ENCODE peak calls at places on chromosomes 4 and X, in six cellular contexts. S is breast epithelium, R is IMR-90, L is sigmoid colon, N is tibial nerve, D is A549. Y is an unnamed sample.

GRCh38 chrX:116232833-116233232 is 62.3 kb downstream of the AGTR2 start:
- DNase-seq in S (no peak), R (peak; percentile 4), L (no peak), N (no peak), D (no peak), Y (no peak)

GRCh38 chrX:153554519-153555167 is 37.2 kb downstream of the ATP2B3 start:
- DNase-seq in S (peak; percentile 32), R (peak; percentile 31), L (peak; percentile 82), N (peak; percentile 41), D (peak; percentile 62), Y (peak; percentile 65)

GRCh38 chrX:101429934-101430333 is 21.9 kb downstream of the HNRNPH2 start:
- DNase-seq in S (no peak), R (peak; percentile 69), L (no peak), N (no peak), D (no peak), Y (no peak)

GRCh38 chrX:16978193-16978984 is 31.9 kb downstream of the REPS2 start:
- DNase-seq in S (no peak), R (no peak), L (no peak), N (peak; percentile 43), D (no peak), Y (no peak)

GRCh38 chrX:46561931-46562721 is 11.4 kb upstream of the CHST7 start:
- DNase-seq in S (no peak), R (no peak), L (no peak), N (no peak), D (no peak), Y (peak; percentile 11)

GRCh38 chrX:54641530-54641929 is 111.5 kb downstream of the GNL3L start:
- DNase-seq in S (no peak), R (no peak), L (no peak), N (no peak), D (no peak), Y (no peak)

GRCh38 chr4:156941940-156942548 is 29.6 kb downstream of the PDGFC start:
- DNase-seq in S (no peak), R (peak; percentile 97), L (peak; percentile 84), N (no peak), D (peak; percentile 11), Y (no peak)

GRCh38 chr4:189198624-189199023 is 742.0 kb upstream of the FRG1 start:
- DNase-seq in S (no peak), R (no peak), L (no peak), N (no peak), D (no peak), Y (no peak)

GRCh38 chrX:34654939-34655338 is 2.1 kb downstream of the TMEM47 start:
- DNase-seq in S (no peak), R (no peak), L (no peak), N (no peak), D (no peak), Y (no peak)

GRCh38 chr4:82201805-82202636 is 171.8 kb downstream of the HNRNPD start:
- DNase-seq in S (no peak), R (peak; percentile 27), L (no peak), N (no peak), D (no peak), Y (peak; percentile 61)

GRCh38 chrX:17413228-17413627 is 38.2 kb downstream of the NHS start:
- DNase-seq in S (no peak), R (peak; percentile 88), L (no peak), N (no peak), D (no peak), Y (no peak)

GRCh38 chrX:107548775-107549174 is 79.5 kb upstream of the PRPS1 start:
- DNase-seq in S (no peak), R (no peak), L (no peak), N (no peak), D (no peak), Y (no peak)

GRCh38 chrX:21487832-21488231 is 113.6 kb downstream of the CNKSR2 start:
- DNase-seq in S (no peak), R (peak; percentile 13), L (no peak), N (no peak), D (no peak), Y (no peak)

GRCh38 chr4:99710020-99710419 is 52.4 kb upstream of the C4orf54 start:
- DNase-seq in S (no peak), R (no peak), L (no peak), N (no peak), D (no peak), Y (no peak)

GRCh38 chr4:158805628-158806471 is 37.0 kb downstream of the FNIP2 start:
- DNase-seq in S (peak; percentile 22), R (no peak), L (no peak), N (peak; percentile 48), D (no peak), Y (peak; percentile 64)

GRCh38 chrX:131675596-131676194 is 131.8 kb downstream of the OR13H1 start:
- DNase-seq in S (no peak), R (peak; percentile 1), L (no peak), N (no peak), D (peak; percentile 47), Y (peak; percentile 0)

GRCh38 chr4:37803348-37803973 is 23.0 kb upstream of the PGM2 start:
- DNase-seq in S (no peak), R (peak; percentile 63), L (no peak), N (peak; percentile 34), D (no peak), Y (peak; percentile 57)

GRCh38 chrX:36973575-36973974 is 34.6 kb upstream of the FAM47C start:
- DNase-seq in S (no peak), R (no peak), L (no peak), N (no peak), D (no peak), Y (no peak)

GRCh38 chr4:113978561-113979156 is 788 bp downstream of the ARSJ start:
- DNase-seq in S (no peak), R (peak; percentile 18), L (no peak), N (no peak), D (peak; percentile 21), Y (no peak)

GRCh38 chr4:102439835-102440234 is 61.3 kb upstream of the NFKB1 start:
- DNase-seq in S (no peak), R (peak; percentile 84), L (no peak), N (peak; percentile 17), D (peak; percentile 8), Y (peak; percentile 17)

GRCh38 chr4:152109585-152110509 is 349.0 kb upstream of the GATB start:
- DNase-seq in S (no peak), R (peak; percentile 16), L (no peak), N (no peak), D (no peak), Y (no peak)

GRCh38 chr4:710116-710515 is 4.5 kb downstream of the PCGF3 start:
- DNase-seq in S (no peak), R (no peak), L (peak; percentile 61), N (no peak), D (no peak), Y (no peak)

GRCh38 chr4:145132521-145133098 is 34.5 kb downstream of the ABCE1 start:
- DNase-seq in S (no peak), R (peak; percentile 26), L (no peak), N (no peak), D (no peak), Y (no peak)

GRCh38 chr4:12555011-12555410 is 929.1 kb downstream of the RAB28 start:
- DNase-seq in S (no peak), R (no peak), L (no peak), N (no peak), D (no peak), Y (no peak)

GRCh38 chrX:73943572-73943899 is 360.4 kb upstream of the ZCCHC13 start:
- DNase-seq in S (no peak), R (no peak), L (no peak), N (no peak), D (no peak), Y (no peak)

GRCh38 chrX:103919336-103919682 is 43.1 kb upstream of the TMSB15B start:
- DNase-seq in S (no peak), R (peak; percentile 51), L (no peak), N (peak; percentile 7), D (peak; percentile 72), Y (peak; percentile 2)

GRCh38 chr4:74174421-74174820 is 16.5 kb downstream of the MTHFD2L start:
- DNase-seq in S (no peak), R (no peak), L (no peak), N (no peak), D (no peak), Y (peak; percentile 51)

GRCh38 chr4:48538358-48538757 is 48.3 kb downstream of the ZAR1 start:
- DNase-seq in S (no peak), R (no peak), L (no peak), N (no peak), D (no peak), Y (no peak)

GRCh38 chr4:150582101-150582565 is at the start of gene MAB21L2:
- DNase-seq in S (no peak), R (peak; percentile 46), L (peak; percentile 68), N (no peak), D (no peak), Y (no peak)

GRCh38 chrX:12970691-12971202 is 4.2 kb upstream of the TMSB4X start:
- DNase-seq in S (no peak), R (peak; percentile 75), L (no peak), N (peak; percentile 43), D (no peak), Y (peak; percentile 41)
- TF ChIP-seq POLR2A in S (no peak), R (no peak), L (no peak), N (no peak), D (no peak), Y (no peak)

GRCh38 chr4:4384837-4385236 is 2.1 kb upstream of the NSG1 start:
- DNase-seq in S (no peak), R (peak; percentile 2), L (no peak), N (no peak), D (peak; percentile 21), Y (peak; percentile 31)
- TF ChIP-seq POLR2A in S (no peak), R (no peak), L (no peak), N (no peak), D (no peak), Y (no peak)

GRCh38 chrX:150715180-150715579 is 22.0 kb downstream of the MTMR1 start:
- DNase-seq in S (no peak), R (no peak), L (no peak), N (no peak), D (no peak), Y (no peak)

GRCh38 chrX:150719641-150720040 is 26.4 kb downstream of the MTMR1 start:
- DNase-seq in S (no peak), R (no peak), L (no peak), N (no peak), D (no peak), Y (no peak)
- TF ChIP-seq POLR2A in S (no peak), R (no peak), L (no peak), N (no peak), D (no peak), Y (no peak)

DNA sequence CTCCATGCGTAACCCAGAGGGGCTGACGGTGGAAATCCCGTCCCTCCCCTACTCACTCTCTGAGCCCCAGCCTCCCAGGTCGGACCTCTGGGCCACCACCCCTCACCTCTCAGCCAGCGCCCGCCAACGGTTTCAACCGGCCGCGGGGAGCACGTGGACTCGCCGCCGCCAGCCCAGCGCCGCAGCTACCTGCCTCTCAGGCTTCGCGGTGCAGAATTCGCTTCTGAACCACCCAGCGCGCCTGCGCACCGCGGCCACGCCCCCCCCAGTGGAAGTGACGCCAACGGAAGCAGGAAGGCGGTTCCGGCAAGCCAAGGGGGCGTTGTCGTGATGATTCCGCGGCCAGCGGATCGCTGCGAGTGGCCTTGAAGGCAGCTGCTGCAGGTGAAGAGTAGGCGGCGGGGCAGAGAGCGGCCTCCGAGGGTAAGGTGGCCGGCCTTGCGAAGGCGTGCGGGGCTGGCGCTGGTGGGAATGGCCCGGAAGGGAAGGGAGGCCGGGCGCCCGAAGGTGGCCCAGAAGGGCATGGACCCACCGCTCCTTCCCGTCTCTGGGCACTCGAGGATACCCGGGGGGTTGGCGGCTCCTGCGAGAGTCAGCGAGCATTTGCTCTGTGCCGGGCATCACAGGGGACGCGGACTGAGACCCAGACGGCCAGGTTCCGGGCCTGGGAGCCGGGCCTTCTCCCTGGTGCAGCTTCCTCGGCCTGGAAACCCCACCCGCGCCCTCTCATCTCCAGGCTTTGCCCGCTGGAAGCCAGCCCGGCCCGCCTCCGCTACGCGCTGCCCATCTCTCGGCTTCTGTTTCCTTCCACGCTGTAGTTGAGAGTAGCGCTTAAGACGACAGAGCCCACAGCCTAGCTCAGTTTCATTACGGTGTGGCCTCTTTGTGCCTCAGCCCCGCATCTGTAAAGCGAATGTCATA is at the start of the genes LYAR and ZBTB49:
- DNase-seq in S (peak; percentile 89), R (peak; percentile 84), L (peak; percentile 96), N (peak; percentile 90), D (peak; percentile 85), Y (peak; percentile 94)
- TF ChIP-seq POLR2A in S (no peak), R (no peak), L (peak; percentile 26), N (peak; percentile 61), D (peak; percentile 86), Y (peak; percentile 82)

Y was measured in erythroblast.